ENCODE peak calls at places on chromosome X, in ten cellular contexts. Q is iPS-NIHi11; I is stimulated activated CD4-positive, alpha-beta T cell treated with anti-CD3 and anti-CD28 coated beads, Interleukin-1b, Interleukin-23, amount 100 ng/mL, for 24 hours; Z is Calu3; A is MG63; H is T-helper 2 cell; Y is B cell; P is NCI-H2029; N is hypothalamus; M is endothelial cell. S is an unnamed sample.

GRCh38 chrX:70998402-70999027 is 67.6 kb upstream of the SLC7A3 start:
- DNase-seq in Q (no peak), Z (peak; percentile 26), H (peak; percentile 27), A (no peak), I (no peak), Y (peak; percentile 29), M (peak; percentile 15), N (no peak), P (no peak), S (no peak)

GRCh38 chrX:29419774-29420553 is 795.4 kb upstream of the MAGEB2 start:
- DNase-seq in Z (peak; percentile 38), A (no peak), Y (no peak), N (no peak), M (no peak), Q (no peak), P (no peak), I (no peak), H (no peak), S (no peak)

GRCh38 chrX:72348247-72348979 is 42.7 kb upstream of the CITED1 start:
- DNase-seq in H (peak; percentile 46), Y (no peak), P (no peak), M (no peak), N (no peak), Q (no peak), A (no peak), Z (no peak), I (no peak), S (no peak)

GRCh38 chrX:151985955-151986354 is 11.5 kb upstream of the GABRE start:
- DNase-seq in N (no peak), M (no peak), I (no peak), Q (no peak), H (no peak), A (peak; percentile 31), Y (no peak), P (no peak), Z (peak; percentile 28), S (no peak)

GRCh38 chrX:150761176-150761818 is 68.1 kb downstream of the MTMR1 start:
- DNase-seq in P (no peak), H (no peak), Q (no peak), I (no peak), N (no peak), A (no peak), M (no peak), Z (no peak), Y (no peak), S (no peak)

GRCh38 chrX:42533761-42534160 is 244.2 kb downstream of the PPP1R2C start:
- DNase-seq in H (no peak), A (no peak), N (no peak), Z (no peak), M (no peak), Q (no peak), Y (no peak), P (no peak), I (no peak), S (no peak)

GRCh38 chrX:134423606-134424005 is 36.4 kb upstream of the HPRT1 start:
- DNase-seq in I (no peak), A (no peak), Y (no peak), Q (no peak), M (no peak), H (no peak), P (no peak), Z (no peak), N (no peak), S (no peak)

GRCh38 chrX:3638280-3638873 is 75.1 kb downstream of the PRKX start:
- DNase-seq in A (peak; percentile 11), M (peak; percentile 38), Q (peak; percentile 53), H (peak; percentile 19), N (no peak), P (no peak), Y (peak; percentile 53), I (peak; percentile 21), Z (peak; percentile 43), S (no peak)

GRCh38 chrX:107715331-107716044 is 60.1 kb downstream of the TSC22D3 start:
- DNase-seq in P (no peak), Y (peak; percentile 33), H (peak; percentile 41), Q (no peak), N (no peak), A (no peak), M (no peak), Z (no peak), I (no peak), S (no peak)

GRCh38 chrX:16711219-16712115 is 1.0 kb downstream of the CTPS2 start:
- DNase-seq in Z (no peak), I (no peak), H (no peak), N (no peak), Y (peak; percentile 20), M (no peak), P (no peak), A (no peak), Q (peak; percentile 4), S (no peak)

GRCh38 chrX:9338986-9339385 is 125.9 kb upstream of the TBL1X start:
- DNase-seq in Y (no peak), N (no peak), Z (no peak), M (no peak), I (no peak), P (no peak), H (no peak), A (no peak), Q (no peak), S (no peak)

GRCh38 chrX:142204522-142205433 is at the start of gene MAGEC2:
- DNase-seq in P (no peak), I (no peak), H (no peak), Q (no peak), Z (no peak), A (no peak), Y (no peak), N (no peak), M (no peak), S (no peak)

GRCh38 chrX:30950391-30950790 is 61.3 kb upstream of the TAB3 start:
- DNase-seq in A (no peak), Z (no peak), I (no peak), P (no peak), M (no peak), N (no peak), Q (no peak), H (no peak), Y (no peak), S (no peak)

GRCh38 chrX:68681443-68681941 is 34.0 kb downstream of the STARD8 start:
- DNase-seq in Z (no peak), P (no peak), H (no peak), Q (no peak), I (no peak), N (no peak), A (no peak), M (no peak), Y (no peak), S (no peak)

GRCh38 chrX:142549923-142550322 is 344.8 kb upstream of the MAGEC2 start:
- DNase-seq in A (no peak), M (no peak), H (no peak), P (no peak), Y (no peak), N (no peak), Q (no peak), I (no peak), Z (no peak), S (no peak)

GRCh38 chrX:69126642-69127041 is 38.6 kb downstream of the PJA1 start:
- DNase-seq in N (no peak), M (no peak), P (no peak), H (no peak), Z (no peak), A (peak; percentile 39), I (no peak), Y (no peak), Q (no peak), S (no peak)

GRCh38 chrX:51395807-51396728 is 63.4 kb downstream of the NUDT10 start:
- DNase-seq in Z (no peak), M (peak; percentile 58), P (no peak), N (peak; percentile 10), I (peak; percentile 22), H (peak; percentile 78), Y (peak; percentile 67), A (no peak), Q (peak; percentile 33), S (no peak)

GRCh38 chrX:66728818-66729271 is 90.0 kb upstream of the EDA2R start:
- DNase-seq in Q (peak; percentile 43), Z (peak; percentile 23), P (no peak), Y (peak; percentile 35), M (peak; percentile 54), A (peak; percentile 5), N (peak; percentile 8), I (peak; percentile 39), H (peak; percentile 70), S (peak; percentile 16)

GRCh38 chrX:119201570-119201969 is 34.5 kb upstream of the PGRMC1 start:
- DNase-seq in N (no peak), M (no peak), Z (no peak), H (no peak), I (no peak), Y (no peak), Q (no peak), A (no peak), P (no peak), S (no peak)

GRCh38 chrX:153339662-153340061 is 5.7 kb downstream of the ZNF275 start:
- DNase-seq in Z (no peak), M (no peak), Y (no peak), Q (no peak), H (no peak), N (no peak), P (no peak), A (no peak), I (no peak), S (no peak)

GRCh38 chrX:74179071-74179470 is 124.9 kb upstream of the ZCCHC13 start:
- DNase-seq in I (no peak), Q (no peak), M (no peak), A (no peak), H (no peak), N (no peak), Y (no peak), Z (no peak), P (no peak), S (no peak)

GRCh38 chrX:74535633-74536141 is 78.7 kb downstream of the RLIM start:
- DNase-seq in Q (peak; percentile 41), A (peak; percentile 86), Y (peak; percentile 27), H (peak; percentile 29), P (no peak), I (no peak), Z (peak; percentile 26), M (peak; percentile 30), N (peak; percentile 21), S (no peak)

GRCh38 chrX:71992711-71993110 is 82.1 kb downstream of the NHSL2 start:
- DNase-seq in Y (peak; percentile 11), Q (no peak), I (no peak), P (no peak), A (no peak), N (no peak), H (peak; percentile 80), M (no peak), Z (no peak), S (no peak)

GRCh38 chrX:53074987-53075386 is 7.2 kb upstream of the TSPYL2 start:
- DNase-seq in A (no peak), I (no peak), M (no peak), H (no peak), P (no peak), Y (no peak), Q (no peak), Z (no peak), N (no peak), S (no peak)

GRCh38 chrX:21586001-21586400 is 72.1 kb downstream of the KLHL34 start:
- DNase-seq in P (no peak), H (no peak), Z (no peak), M (no peak), I (no peak), Y (no peak), A (no peak), N (no peak), Q (no peak), S (no peak)

GRCh38 chrX:96407043-96407442 is 277.6 kb upstream of the DIAPH2 start:
- DNase-seq in A (peak; percentile 73), Y (no peak), M (no peak), I (no peak), H (no peak), N (no peak), Q (peak; percentile 16), Z (peak; percentile 30), P (peak; percentile 10), S (no peak)

GRCh38 chrX:36480441-36480990 is 527.6 kb upstream of the FAM47C start:
- DNase-seq in Q (no peak), M (no peak), P (no peak), I (no peak), A (no peak), H (no peak), Z (no peak), Y (no peak), N (no peak), S (no peak)

GRCh38 chrX:118839334-118839958 is 15.8 kb downstream of the ZCCHC12 start:
- DNase-seq in N (peak; percentile 53), Q (peak; percentile 85), Y (peak; percentile 80), Z (peak; percentile 84), I (peak; percentile 35), H (peak; percentile 19), P (peak; percentile 16), A (peak; percentile 72), M (peak; percentile 72), S (peak; percentile 54)

S was measured in substantia nigra.